ENCODE peak calls at places on chromosomes 13 and 19, in five cellular contexts. E is activated CD4-positive, alpha-beta T cell treated with anti-CD3 and anti-CD28 coated beads, Interleukin-2, amount 10 ng/mL, durations not matched to agents 7 days and 5 days; Y is RPMI8226; J is tibial artery; X is H4. N is an unnamed sample.

GRCh38 chr19:49512970-49513745 is 697 bp downstream of the FCGRT start:
- DNase-seq in E (no peak), Y (no peak), J (no peak), X (no peak), N (no peak)

GRCh38 chr19:51093066-51093465 is 10.4 kb upstream of the KLK14 start:
- DNase-seq in E (no peak), Y (no peak), J (no peak), X (no peak), N (no peak)

GRCh38 chr13:39672378-39673132 is 17.1 kb downstream of the COG6 start:
- DNase-seq in E (no peak), Y (no peak), J (no peak), X (no peak), N (no peak)

GRCh38 chr19:38370299-38370698 is 4.1 kb upstream of the PSMD8 start:
- DNase-seq in E (no peak), Y (no peak), J (no peak), X (no peak), N (no peak)

GRCh38 chr19:38557205-38557799 is 60.5 kb downstream of the MAP4K1 start:
- DNase-seq in E (peak), Y (no peak), J (no peak), X (peak), N (no peak)

GRCh38 chr19:38145627-38146026 is 78.4 kb downstream of the DPF1 start:
- DNase-seq in E (no peak), Y (no peak), J (peak), X (no peak), N (no peak)

GRCh38 chr13:45799451-45799850 is 52.1 kb downstream of the SIAH3 start:
- DNase-seq in E (no peak), Y (no peak), J (no peak), X (no peak), N (no peak)

GRCh38 chr13:109835321-109835720 is 48.9 kb upstream of the IRS2 start:
- DNase-seq in E (no peak), Y (no peak), J (no peak), X (no peak), N (no peak)

GRCh38 chr19:40693896-40694295 is 3.4 kb upstream of the NUMBL start:
- DNase-seq in E (no peak), Y (no peak), J (no peak), X (no peak), N (no peak)

GRCh38 chr19:18014197-18014596 is 6.2 kb downstream of the ARRDC2 start:
- DNase-seq in E (peak), Y (no peak), J (no peak), X (no peak), N (peak)

GRCh38 chr19:49560358-49560900 is 19.9 kb downstream of the NOSIP start:
- DNase-seq in E (peak), Y (no peak), J (peak), X (no peak), N (no peak)

GRCh38 chr13:34942732-34943674 is 933 bp downstream of the NBEA start:
- DNase-seq in E (peak), Y (peak), J (peak), X (peak), N (no peak)

N was measured in effector CD4-positive, alpha-beta T cell.